ENCODE peak calls at places on chromosomes 11 and 22, in six cellular contexts. V is T-helper 1 cell; H is heart right ventricle; E is activated naive CD4-positive, alpha-beta T cell; M is hippocampal formation; C is ELR. B is an unnamed sample.

GRCh38 chr22:19988965-19989724 is 27.5 kb downstream of the ARVCF start:
- DNase-seq in H (peak; percentile 51), C (no peak), M (no peak), V (no peak), E (no peak), B (no peak)

GRCh38 chr22:40666151-40666848 is 13.0 kb upstream of the MCHR1 start:
- DNase-seq in V (no peak), C (no peak), M (no peak), E (no peak), H (no peak), B (no peak)

GRCh38 chr22:23884133-23884532 is 10.1 kb upstream of the MIF start:
- DNase-seq in H (no peak), E (no peak), V (no peak), C (no peak), M (no peak), B (no peak)

GRCh38 chr22:23825246-23825905 is 13.4 kb downstream of the DERL3 start:
- DNase-seq in E (no peak), H (no peak), M (no peak), V (no peak), C (no peak), B (no peak)

GRCh38 chr22:30245985-30246901 is at the start of gene LIF:
- DNase-seq in H (no peak), C (peak; percentile 74), M (no peak), V (no peak), E (peak; percentile 41), B (no peak)

GRCh38 chr22:36311386-36312085 is 58.6 kb downstream of the APOL1 start:
- DNase-seq in M (no peak), H (no peak), C (peak; percentile 67), E (no peak), V (no peak), B (no peak)

GRCh38 chr11:79366218-79366617 is 74.6 kb downstream of the TENM4 start:
- DNase-seq in E (no peak), M (no peak), V (no peak), C (no peak), H (no peak), B (no peak)

GRCh38 chr11:36048496-36049247 is 104.8 kb downstream of the LDLRAD3 start:
- DNase-seq in E (no peak), M (no peak), C (no peak), H (no peak), V (no peak), B (no peak)

GRCh38 chr22:20126284-20127029 is 5.1 kb upstream of the ZDHHC8 start:
- DNase-seq in M (no peak), H (no peak), V (no peak), C (no peak), E (no peak), B (no peak)

GRCh38 chr11:11843233-11843632 is 1.5 kb downstream of the USP47 start:
- DNase-seq in V (no peak), H (no peak), C (peak; percentile 85), E (no peak), M (no peak), B (no peak)

GRCh38 chr11:58285483-58286040 is 17.5 kb upstream of the OR10W1 start:
- DNase-seq in C (no peak), E (no peak), M (no peak), V (no peak), H (no peak), B (no peak)

GRCh38 chr11:19352072-19352735 is 111.5 kb upstream of the E2F8 start:
- DNase-seq in M (no peak), H (no peak), V (no peak), C (no peak), E (no peak), B (no peak)

GRCh38 chr11:83157755-83158473 is 983 bp downstream of the PCF11 start:
- DNase-seq in E (peak; percentile 28), C (peak; percentile 66), V (peak; percentile 22), H (peak; percentile 30), M (peak; percentile 39), B (no peak)

GRCh38 chr11:101915811-101916291 is 471 bp downstream of the ANGPTL5 start:
- DNase-seq in V (no peak), M (no peak), E (no peak), H (no peak), C (peak; percentile 49), B (no peak)

GRCh38 chr11:96342131-96342970 is 644 bp downstream of the MAML2 start:
- DNase-seq in V (no peak), E (no peak), C (peak; percentile 53), H (no peak), M (no peak), B (no peak)

GRCh38 chr11:126338346-126339055 is 17.0 kb upstream of the ST3GAL4 start:
- DNase-seq in V (no peak), C (no peak), E (no peak), H (no peak), M (no peak), B (no peak)

GRCh38 chr11:34263462-34264186 is 94.2 kb downstream of the ABTB2 start:
- DNase-seq in H (peak; percentile 59), E (no peak), M (no peak), C (peak; percentile 75), V (no peak), B (no peak)

GRCh38 chr11:73398721-73399120 is 22.5 kb downstream of the RELT start:
- DNase-seq in E (no peak), C (no peak), M (no peak), H (no peak), V (no peak), B (no peak)

GRCh38 chr11:71117311-71117710 is 135.1 kb downstream of the SHANK2 start:
- DNase-seq in H (no peak), V (no peak), C (peak; percentile 1), E (no peak), M (no peak), B (no peak)

GRCh38 chr22:36587289-36588154 is 58.6 kb upstream of the EIF3D start:
- DNase-seq in E (no peak), C (peak; percentile 65), H (no peak), V (no peak), M (no peak), B (peak; percentile 51)

GRCh38 chr22:42747701-42748513 is 27.2 kb upstream of the A4GALT start:
- DNase-seq in M (no peak), C (peak; percentile 93), H (no peak), V (no peak), E (no peak), B (no peak)

GRCh38 chr11:118572914-118573550 is 823 bp downstream of the ARCN1 start:
- DNase-seq in M (no peak), E (no peak), C (peak; percentile 65), H (no peak), V (no peak), B (no peak)

GRCh38 chr11:90234977-90235376 is 12.1 kb upstream of the CHORDC1 start:
- DNase-seq in H (no peak), C (no peak), V (no peak), M (no peak), E (no peak), B (no peak)